ENCODE peak calls at places on chromosomes 16 and 17, in five cellular contexts. One of them, this sample, is unnamed.

GRCh38 chr17:32112416-32112815 is 29.9 kb upstream of the RHOT1 start:
- DNase-seq in lower leg skin: no peak
- DNase-seq in breast epithelium: no peak
- DNase-seq in adrenal gland: no peak
- DNase-seq in sigmoid colon: no peak
- DNase-seq in this sample: no peak

GRCh38 chr17:47775181-47775580 is 42.1 kb downstream of the TBX21 start:
- DNase-seq in lower leg skin: no peak
- DNase-seq in breast epithelium: no peak
- DNase-seq in adrenal gland: no peak
- DNase-seq in sigmoid colon: no peak
- DNase-seq in this sample: no peak

GRCh38 chr16:85211247-85211910 is 99.1 kb upstream of the CIBAR2 start:
- DNase-seq in lower leg skin: no peak
- DNase-seq in breast epithelium: no peak
- DNase-seq in adrenal gland: no peak
- DNase-seq in sigmoid colon: no peak
- DNase-seq in this sample: peak; percentile 78

GRCh38 chr16:68779891-68780290 is 42.8 kb downstream of the CDH1 start:
- DNase-seq in lower leg skin: no peak
- DNase-seq in breast epithelium: peak; percentile 59
- DNase-seq in adrenal gland: no peak
- DNase-seq in sigmoid colon: no peak
- DNase-seq in this sample: peak; percentile 66

GRCh38 chr17:74215332-74215727 is 2.0 kb downstream of the TTYH2 start:
- DNase-seq in lower leg skin: no peak
- DNase-seq in breast epithelium: no peak
- DNase-seq in adrenal gland: no peak
- DNase-seq in sigmoid colon: no peak
- DNase-seq in this sample: no peak

GRCh38 chr16:67277999-67278772 is 1.1 kb upstream of the PLEKHG4 start:
- DNase-seq in lower leg skin: no peak
- DNase-seq in breast epithelium: no peak
- DNase-seq in adrenal gland: peak; percentile 70
- DNase-seq in sigmoid colon: no peak
- DNase-seq in this sample: no peak

GRCh38 chr16:53103811-53104210 is 49.0 kb downstream of the CHD9 start:
- DNase-seq in lower leg skin: no peak
- DNase-seq in breast epithelium: no peak
- DNase-seq in adrenal gland: no peak
- DNase-seq in sigmoid colon: no peak
- DNase-seq in this sample: no peak

GRCh38 chr16:46747777-46748651 is at the start of gene MYLK3:
- DNase-seq in lower leg skin: no peak
- DNase-seq in breast epithelium: no peak
- DNase-seq in adrenal gland: no peak
- DNase-seq in sigmoid colon: peak; percentile 54
- DNase-seq in this sample: no peak

GRCh38 chr17:32894245-32894644 is 17.3 kb upstream of the MYO1D start:
- DNase-seq in lower leg skin: no peak
- DNase-seq in breast epithelium: no peak
- DNase-seq in adrenal gland: no peak
- DNase-seq in sigmoid colon: no peak
- DNase-seq in this sample: no peak

GRCh38 chr17:34730816-34731215 is 151.4 kb downstream of the TMEM132E start:
- DNase-seq in lower leg skin: no peak
- DNase-seq in breast epithelium: no peak
- DNase-seq in adrenal gland: no peak
- DNase-seq in sigmoid colon: peak; percentile 4
- DNase-seq in this sample: no peak

GRCh38 chr17:38996660-38997337 is 29.6 kb upstream of the FBXO47 start:
- DNase-seq in lower leg skin: no peak
- DNase-seq in breast epithelium: no peak
- DNase-seq in adrenal gland: no peak
- DNase-seq in sigmoid colon: no peak
- DNase-seq in this sample: no peak

GRCh38 chr16:14335297-14335696 is 264.2 kb downstream of the MRTFB start:
- DNase-seq in lower leg skin: no peak
- DNase-seq in breast epithelium: no peak
- DNase-seq in adrenal gland: no peak
- DNase-seq in sigmoid colon: no peak
- DNase-seq in this sample: no peak

GRCh38 chr17:27952366-27952765 is 59.2 kb upstream of the LYRM9 start:
- DNase-seq in lower leg skin: no peak
- DNase-seq in breast epithelium: no peak
- DNase-seq in adrenal gland: no peak
- DNase-seq in sigmoid colon: no peak
- DNase-seq in this sample: no peak

GRCh38 chr17:68328676-68329075 is 37.4 kb downstream of the ARSG start:
- DNase-seq in lower leg skin: no peak
- DNase-seq in breast epithelium: peak; percentile 55
- DNase-seq in adrenal gland: no peak
- DNase-seq in sigmoid colon: no peak
- DNase-seq in this sample: no peak

GRCh38 chr17:83155128-83156081 is 76.0 kb downstream of the METRNL start:
- DNase-seq in lower leg skin: peak; percentile 78
- DNase-seq in breast epithelium: peak; percentile 48
- DNase-seq in adrenal gland: no peak
- DNase-seq in sigmoid colon: peak; percentile 83
- DNase-seq in this sample: no peak

GRCh38 chr17:55435408-55435807 is 13.8 kb upstream of the MMD start:
- DNase-seq in lower leg skin: no peak
- DNase-seq in breast epithelium: no peak
- DNase-seq in adrenal gland: no peak
- DNase-seq in sigmoid colon: no peak
- DNase-seq in this sample: no peak
- TF ChIP-seq POLR2A in lower leg skin: no peak
- TF ChIP-seq POLR2A in breast epithelium: no peak
- TF ChIP-seq POLR2A in adrenal gland: no peak
- TF ChIP-seq POLR2A in sigmoid colon: no peak
- TF ChIP-seq POLR2A in this sample: no peak

GRCh38 chr17:10036511-10037061 is 131.5 kb upstream of the RCVRN start:
- DNase-seq in lower leg skin: no peak
- DNase-seq in breast epithelium: no peak
- DNase-seq in adrenal gland: no peak
- DNase-seq in sigmoid colon: peak; percentile 92
- DNase-seq in this sample: peak; percentile 5
- TF ChIP-seq POLR2A in lower leg skin: no peak
- TF ChIP-seq POLR2A in breast epithelium: no peak
- TF ChIP-seq POLR2A in adrenal gland: no peak
- TF ChIP-seq POLR2A in sigmoid colon: no peak
- TF ChIP-seq POLR2A in this sample: no peak

GRCh38 chr16:83935005-83935857 is 17.8 kb upstream of the OSGIN1 start:
- DNase-seq in lower leg skin: no peak
- DNase-seq in breast epithelium: no peak
- DNase-seq in adrenal gland: no peak
- DNase-seq in sigmoid colon: no peak
- DNase-seq in this sample: no peak

GRCh38 chr16:83934684-83934977 is 18.4 kb upstream of the OSGIN1 start:
- DNase-seq in lower leg skin: no peak
- DNase-seq in breast epithelium: no peak
- DNase-seq in adrenal gland: no peak
- DNase-seq in sigmoid colon: no peak
- DNase-seq in this sample: no peak

GRCh38 chr16:83936581-83937165 is 16.4 kb upstream of the OSGIN1 start:
- DNase-seq in lower leg skin: no peak
- DNase-seq in breast epithelium: no peak
- DNase-seq in adrenal gland: no peak
- DNase-seq in sigmoid colon: no peak
- DNase-seq in this sample: no peak

GRCh38 chr16:83937267-83937666 is 15.8 kb upstream of the OSGIN1 start:
- DNase-seq in lower leg skin: no peak
- DNase-seq in breast epithelium: no peak
- DNase-seq in adrenal gland: no peak
- DNase-seq in sigmoid colon: no peak
- DNase-seq in this sample: no peak

GRCh38 chr16:83935858-83936255 is 17.2 kb upstream of the OSGIN1 start:
- DNase-seq in lower leg skin: no peak
- DNase-seq in breast epithelium: no peak
- DNase-seq in adrenal gland: no peak
- DNase-seq in sigmoid colon: no peak
- DNase-seq in this sample: no peak
- TF ChIP-seq POLR2A in lower leg skin: no peak
- TF ChIP-seq POLR2A in breast epithelium: no peak
- TF ChIP-seq POLR2A in adrenal gland: no peak
- TF ChIP-seq POLR2A in sigmoid colon: no peak
- TF ChIP-seq POLR2A in this sample: no peak

DNA sequence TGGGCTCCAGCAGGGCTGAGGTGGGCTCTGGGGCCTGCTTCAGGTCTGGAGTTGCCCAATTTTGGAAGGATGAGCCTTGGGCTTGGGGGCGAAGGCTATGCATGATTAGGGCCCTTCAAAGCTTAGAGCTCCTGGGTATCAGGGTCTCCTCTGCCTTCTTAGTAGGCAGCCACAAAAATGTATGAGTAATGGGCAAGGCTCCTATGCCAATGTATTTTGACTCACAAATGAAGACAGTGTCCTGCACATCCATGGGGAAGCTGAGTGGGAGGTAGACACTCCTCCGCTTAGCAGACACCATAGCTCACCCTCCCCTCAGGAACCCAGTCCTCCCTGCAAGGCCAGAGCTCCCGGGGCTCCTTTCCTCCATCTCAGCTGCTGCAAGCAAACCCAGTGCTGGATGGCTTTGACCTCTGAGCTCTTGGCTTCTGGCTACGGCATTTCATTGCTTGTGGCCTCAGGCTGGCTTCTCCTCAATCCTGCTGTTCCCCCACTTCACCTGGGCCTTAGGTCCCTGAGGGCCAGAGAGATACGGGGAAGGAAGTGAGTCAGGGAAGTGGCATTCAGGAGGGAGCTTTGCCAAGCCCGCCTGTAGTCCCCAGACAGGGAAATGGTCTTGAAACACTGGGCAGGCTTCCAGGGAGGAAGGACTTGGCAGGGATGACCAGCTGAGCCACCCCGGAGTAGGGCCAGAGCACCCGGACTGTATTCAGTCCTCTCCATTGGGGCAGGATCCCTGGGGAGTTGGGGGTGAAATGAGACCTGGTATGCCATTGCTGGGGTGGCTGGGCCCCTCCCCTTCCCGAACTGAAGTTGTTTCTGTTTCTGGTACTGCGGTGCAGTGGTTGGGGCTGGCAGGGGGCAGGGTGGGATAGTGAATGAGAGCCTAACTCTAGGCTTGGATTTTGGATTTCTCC is 4.4 kb downstream of the ABCC3 start:
- DNase-seq in lower leg skin: peak; percentile 85
- DNase-seq in breast epithelium: peak; percentile 95
- DNase-seq in adrenal gland: peak; percentile 93
- DNase-seq in sigmoid colon: peak; percentile 94
- DNase-seq in this sample: peak; percentile 100
- TF ChIP-seq POLR2A in lower leg skin: no peak
- TF ChIP-seq POLR2A in breast epithelium: no peak
- TF ChIP-seq POLR2A in adrenal gland: no peak
- TF ChIP-seq POLR2A in sigmoid colon: no peak
- TF ChIP-seq POLR2A in this sample: no peak

DNA sequence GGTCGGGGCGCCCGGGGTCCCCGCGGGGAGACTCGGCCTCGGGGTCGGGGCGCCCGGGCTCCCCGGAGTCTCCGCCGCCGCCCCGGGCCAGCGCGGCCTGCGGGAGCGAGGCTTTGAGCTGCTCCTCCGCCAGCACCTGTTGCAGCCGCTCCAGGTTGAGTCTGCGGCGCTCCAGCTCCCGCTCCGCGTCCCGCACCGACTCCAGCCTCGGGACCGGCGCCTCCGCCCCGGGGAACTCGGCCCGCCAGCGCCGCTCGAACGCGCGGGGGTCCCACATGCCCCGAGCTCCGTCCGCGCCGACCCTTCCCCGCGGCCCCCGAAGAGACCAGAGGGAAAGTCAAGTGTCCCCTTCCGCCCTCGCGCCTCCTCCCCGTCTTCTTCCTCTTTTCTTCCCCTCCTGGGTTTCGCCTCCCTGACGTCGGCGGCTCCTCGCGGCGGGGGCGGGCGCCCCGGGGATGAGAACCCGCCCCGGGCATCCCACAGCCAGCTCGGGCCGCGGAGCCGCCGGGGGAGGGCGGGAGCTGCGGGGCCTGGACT is 40.8 kb upstream of the BHLHA9 start:
- DNase-seq in lower leg skin: peak; percentile 70
- DNase-seq in breast epithelium: no peak
- DNase-seq in adrenal gland: peak; percentile 58
- DNase-seq in sigmoid colon: peak; percentile 82
- DNase-seq in this sample: peak; percentile 28
- TF ChIP-seq POLR2A in lower leg skin: no peak
- TF ChIP-seq POLR2A in breast epithelium: no peak
- TF ChIP-seq POLR2A in adrenal gland: no peak
- TF ChIP-seq POLR2A in sigmoid colon: peak; percentile 53
- TF ChIP-seq POLR2A in this sample: peak; percentile 21

GRCh38 chr17:29178750-29179231 is 1.4 kb downstream of the MYO18A start:
- DNase-seq in lower leg skin: no peak
- DNase-seq in breast epithelium: no peak
- DNase-seq in adrenal gland: no peak
- DNase-seq in sigmoid colon: no peak
- DNase-seq in this sample: peak; percentile 42

GRCh38 chr17:29180788-29181160 is 576 bp upstream of the MYO18A start:
- DNase-seq in lower leg skin: no peak
- DNase-seq in breast epithelium: no peak
- DNase-seq in adrenal gland: no peak
- DNase-seq in sigmoid colon: no peak
- DNase-seq in this sample: no peak

GRCh38 chr17:29179232-29180036 is 764 bp downstream of the MYO18A start:
- DNase-seq in lower leg skin: peak; percentile 55
- DNase-seq in breast epithelium: no peak
- DNase-seq in adrenal gland: no peak
- DNase-seq in sigmoid colon: no peak
- DNase-seq in this sample: peak; percentile 77

GRCh38 chr17:29181226-29181625 is 1.0 kb upstream of the MYO18A start:
- DNase-seq in lower leg skin: no peak
- DNase-seq in breast epithelium: no peak
- DNase-seq in adrenal gland: no peak
- DNase-seq in sigmoid colon: no peak
- DNase-seq in this sample: no peak

DNA sequence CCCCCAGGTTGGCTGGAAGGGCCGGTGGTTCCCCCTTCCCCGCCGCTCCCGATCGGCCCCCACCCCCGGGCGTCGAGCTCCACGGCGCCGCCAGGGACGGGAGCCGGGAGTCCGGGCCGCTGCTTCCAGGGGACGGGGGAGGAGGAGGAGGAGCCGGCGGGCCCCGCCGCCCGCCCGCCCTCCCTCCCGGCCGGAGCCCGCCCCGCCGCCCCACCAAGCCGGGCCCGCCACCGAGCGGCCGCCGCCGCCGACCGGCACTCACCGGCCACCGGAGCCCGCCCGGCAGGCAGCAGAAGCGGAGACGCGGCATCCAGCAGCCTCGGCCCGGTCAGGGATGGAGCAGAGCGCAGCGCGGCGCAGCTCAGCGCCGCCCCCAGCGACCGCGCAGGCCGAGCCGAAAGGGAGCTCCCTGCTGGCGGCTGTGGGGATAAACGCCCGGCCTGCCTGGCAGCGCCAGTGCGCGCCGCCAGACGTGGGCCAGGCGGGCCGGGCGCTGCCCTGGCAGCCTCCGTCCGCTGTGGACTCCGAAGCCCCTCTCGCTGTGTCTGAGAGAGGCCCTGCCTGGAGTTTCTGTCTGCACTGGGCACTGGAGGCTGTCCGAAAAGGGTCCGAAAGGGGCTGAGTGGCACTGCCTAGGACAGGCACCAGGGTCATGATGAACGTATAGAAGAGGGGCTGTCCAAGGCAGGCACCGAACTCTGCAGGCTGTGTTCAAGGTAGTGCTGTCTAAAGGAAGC is at the start of gene MYO18A:
- DNase-seq in lower leg skin: no peak
- DNase-seq in breast epithelium: peak; percentile 74
- DNase-seq in adrenal gland: peak; percentile 82
- DNase-seq in sigmoid colon: peak; percentile 87
- DNase-seq in this sample: peak; percentile 77
- TF ChIP-seq POLR2A in lower leg skin: no peak
- TF ChIP-seq POLR2A in breast epithelium: no peak
- TF ChIP-seq POLR2A in adrenal gland: peak; percentile 43
- TF ChIP-seq POLR2A in sigmoid colon: no peak
- TF ChIP-seq POLR2A in this sample: no peak